ENCODE peak calls at places on chromosomes 4 and X, in seven cellular contexts. One of them, this sample, is unnamed. For H3K4me1, the result is how much of the 10 kb centered on the place peaks cover.

GRCh38 chr4:41067369-41067768 is 147.0 kb downstream of the APBB2 start:
- DNase-seq in psoas muscle: no peak
- DNase-seq in CD8-positive, alpha-beta T cell: no peak
- DNase-seq in stomach: no peak
- DNase-seq in lower lobe of right lung: no peak
- DNase-seq in right atrium auricular region: no peak
- DNase-seq in heart left ventricle: no peak
- DNase-seq in this sample: no peak

GRCh38 chr4:140937866-140938265 is 181.7 kb upstream of the TBC1D9 start:
- DNase-seq in heart left ventricle: no peak
- DNase-seq in right atrium auricular region: no peak
- DNase-seq in stomach: no peak
- DNase-seq in CD8-positive, alpha-beta T cell: no peak
- DNase-seq in lower lobe of right lung: no peak
- DNase-seq in psoas muscle: no peak
- DNase-seq in this sample: no peak

GRCh38 chr4:135532132-135532531 is 1330.5 kb upstream of the PABPC4L start:
- DNase-seq in CD8-positive, alpha-beta T cell: no peak
- DNase-seq in psoas muscle: no peak
- DNase-seq in stomach: no peak
- DNase-seq in right atrium auricular region: no peak
- DNase-seq in lower lobe of right lung: no peak
- DNase-seq in heart left ventricle: no peak
- DNase-seq in this sample: no peak

GRCh38 chrX:9356846-9357245 is 108.0 kb upstream of the TBL1X start:
- DNase-seq in CD8-positive, alpha-beta T cell: no peak
- DNase-seq in psoas muscle: no peak
- DNase-seq in right atrium auricular region: no peak
- DNase-seq in lower lobe of right lung: no peak
- DNase-seq in stomach: no peak
- DNase-seq in heart left ventricle: no peak
- DNase-seq in this sample: no peak

GRCh38 chrX:124348152-124348551 is 1.8 kb downstream of the SH2D1A start:
- DNase-seq in heart left ventricle: no peak
- DNase-seq in right atrium auricular region: no peak
- DNase-seq in psoas muscle: no peak
- DNase-seq in stomach: no peak
- DNase-seq in CD8-positive, alpha-beta T cell: no peak
- DNase-seq in lower lobe of right lung: no peak
- DNase-seq in this sample: no peak

GRCh38 chr4:121177238-121178137 is 13.4 kb upstream of the TNIP3 start:
- DNase-seq in lower lobe of right lung: no peak
- DNase-seq in heart left ventricle: no peak
- DNase-seq in right atrium auricular region: no peak
- DNase-seq in stomach: no peak
- DNase-seq in CD8-positive, alpha-beta T cell: no peak
- DNase-seq in psoas muscle: no peak
- DNase-seq in this sample: no peak

GRCh38 chr4:17561195-17561909 is 15.6 kb upstream of the LAP3 start:
- DNase-seq in lower lobe of right lung: no peak
- DNase-seq in CD8-positive, alpha-beta T cell: no peak
- DNase-seq in psoas muscle: no peak
- DNase-seq in stomach: no peak
- DNase-seq in heart left ventricle: no peak
- DNase-seq in right atrium auricular region: no peak
- DNase-seq in this sample: no peak

GRCh38 chr4:77220841-77221613 is 64.0 kb downstream of the CCNG2 start:
- DNase-seq in heart left ventricle: no peak
- DNase-seq in psoas muscle: no peak
- DNase-seq in stomach: no peak
- DNase-seq in right atrium auricular region: peak
- DNase-seq in CD8-positive, alpha-beta T cell: no peak
- DNase-seq in lower lobe of right lung: no peak
- DNase-seq in this sample: no peak

GRCh38 chrX:23788521-23788920 is 5.5 kb downstream of the SAT1 start:
- DNase-seq in CD8-positive, alpha-beta T cell: no peak
- DNase-seq in psoas muscle: no peak
- DNase-seq in heart left ventricle: no peak
- DNase-seq in stomach: no peak
- DNase-seq in lower lobe of right lung: no peak
- DNase-seq in right atrium auricular region: no peak
- DNase-seq in this sample: no peak

GRCh38 chr4:18203936-18204335 is 182.4 kb upstream of the LCORL start:
- DNase-seq in right atrium auricular region: no peak
- DNase-seq in psoas muscle: no peak
- DNase-seq in lower lobe of right lung: no peak
- DNase-seq in CD8-positive, alpha-beta T cell: no peak
- DNase-seq in stomach: no peak
- DNase-seq in heart left ventricle: no peak
- DNase-seq in this sample: no peak

GRCh38 chrX:94942603-94943002 is 1268.6 kb downstream of the FAM133A start:
- DNase-seq in psoas muscle: no peak
- DNase-seq in stomach: no peak
- DNase-seq in lower lobe of right lung: no peak
- DNase-seq in CD8-positive, alpha-beta T cell: no peak
- DNase-seq in heart left ventricle: no peak
- DNase-seq in right atrium auricular region: no peak
- DNase-seq in this sample: peak

GRCh38 chr4:176671532-176671931 is 121.2 kb downstream of the VEGFC start:
- DNase-seq in CD8-positive, alpha-beta T cell: no peak
- DNase-seq in heart left ventricle: no peak
- DNase-seq in psoas muscle: no peak
- DNase-seq in stomach: no peak
- DNase-seq in right atrium auricular region: no peak
- DNase-seq in lower lobe of right lung: no peak
- DNase-seq in this sample: no peak

GRCh38 chrX:22134681-22135080 is 102.6 kb downstream of the PHEX start:
- DNase-seq in heart left ventricle: no peak
- DNase-seq in psoas muscle: no peak
- DNase-seq in right atrium auricular region: no peak
- DNase-seq in stomach: no peak
- DNase-seq in CD8-positive, alpha-beta T cell: no peak
- DNase-seq in lower lobe of right lung: no peak
- DNase-seq in this sample: no peak

GRCh38 chrX:22141061-22141460 is 108.9 kb downstream of the PHEX start:
- DNase-seq in right atrium auricular region: no peak
- DNase-seq in heart left ventricle: no peak
- DNase-seq in stomach: no peak
- DNase-seq in CD8-positive, alpha-beta T cell: no peak
- DNase-seq in psoas muscle: no peak
- DNase-seq in lower lobe of right lung: no peak
- DNase-seq in this sample: no peak

GRCh38 chrX:22135171-22135711 is 103.1 kb downstream of the PHEX start:
- DNase-seq in heart left ventricle: no peak
- DNase-seq in psoas muscle: no peak
- DNase-seq in stomach: no peak
- DNase-seq in lower lobe of right lung: no peak
- DNase-seq in right atrium auricular region: no peak
- DNase-seq in CD8-positive, alpha-beta T cell: no peak
- DNase-seq in this sample: no peak

GRCh38 chrX:22135994-22136684 is 104.0 kb downstream of the PHEX start:
- DNase-seq in stomach: no peak
- DNase-seq in lower lobe of right lung: no peak
- DNase-seq in heart left ventricle: no peak
- DNase-seq in CD8-positive, alpha-beta T cell: no peak
- DNase-seq in right atrium auricular region: no peak
- DNase-seq in psoas muscle: no peak
- DNase-seq in this sample: peak

GRCh38 chrX:22136711-22137110 is 104.6 kb downstream of the PHEX start:
- DNase-seq in heart left ventricle: no peak
- DNase-seq in psoas muscle: no peak
- DNase-seq in right atrium auricular region: no peak
- DNase-seq in CD8-positive, alpha-beta T cell: no peak
- DNase-seq in lower lobe of right lung: no peak
- DNase-seq in stomach: no peak
- DNase-seq in this sample: no peak
- H3K4me3 ChIP-seq in heart left ventricle: no peak
- H3K4me3 ChIP-seq in psoas muscle: no peak
- H3K4me3 ChIP-seq in right atrium auricular region: no peak
- H3K4me3 ChIP-seq in CD8-positive, alpha-beta T cell: no peak
- H3K4me3 ChIP-seq in lower lobe of right lung: no peak
- H3K4me3 ChIP-seq in stomach: no peak
- H3K4me3 ChIP-seq in this sample: no peak

GRCh38 chrX:30343206-30343605 is 34.0 kb upstream of the NR0B1 start:
- DNase-seq in right atrium auricular region: no peak
- DNase-seq in psoas muscle: no peak
- DNase-seq in CD8-positive, alpha-beta T cell: no peak
- DNase-seq in heart left ventricle: no peak
- DNase-seq in stomach: no peak
- DNase-seq in lower lobe of right lung: no peak
- DNase-seq in this sample: no peak
- TF ChIP-seq CTCF in right atrium auricular region: no peak
- TF ChIP-seq CTCF in psoas muscle: no peak
- TF ChIP-seq CTCF in CD8-positive, alpha-beta T cell: no peak
- TF ChIP-seq CTCF in heart left ventricle: no peak
- TF ChIP-seq CTCF in stomach: no peak
- TF ChIP-seq CTCF in lower lobe of right lung: no peak
- TF ChIP-seq CTCF in this sample: no peak

GRCh38 chr4:66694716-66695115 is 850.6 kb downstream of the CENPC start:
- DNase-seq in right atrium auricular region: no peak
- DNase-seq in CD8-positive, alpha-beta T cell: no peak
- DNase-seq in psoas muscle: no peak
- DNase-seq in lower lobe of right lung: no peak
- DNase-seq in stomach: no peak
- DNase-seq in heart left ventricle: no peak
- DNase-seq in this sample: no peak

GRCh38 chr4:66687393-66687971 is 857.8 kb downstream of the CENPC start:
- DNase-seq in psoas muscle: no peak
- DNase-seq in right atrium auricular region: no peak
- DNase-seq in lower lobe of right lung: no peak
- DNase-seq in stomach: no peak
- DNase-seq in CD8-positive, alpha-beta T cell: no peak
- DNase-seq in heart left ventricle: no peak
- DNase-seq in this sample: no peak

GRCh38 chr4:66693694-66694093 is 851.6 kb downstream of the CENPC start:
- DNase-seq in right atrium auricular region: no peak
- DNase-seq in stomach: no peak
- DNase-seq in lower lobe of right lung: no peak
- DNase-seq in CD8-positive, alpha-beta T cell: no peak
- DNase-seq in psoas muscle: no peak
- DNase-seq in heart left ventricle: no peak
- DNase-seq in this sample: no peak

GRCh38 chr4:66688674-66689073 is 856.6 kb downstream of the CENPC start:
- DNase-seq in stomach: no peak
- DNase-seq in lower lobe of right lung: no peak
- DNase-seq in right atrium auricular region: no peak
- DNase-seq in psoas muscle: no peak
- DNase-seq in heart left ventricle: no peak
- DNase-seq in CD8-positive, alpha-beta T cell: no peak
- DNase-seq in this sample: no peak

DNA sequence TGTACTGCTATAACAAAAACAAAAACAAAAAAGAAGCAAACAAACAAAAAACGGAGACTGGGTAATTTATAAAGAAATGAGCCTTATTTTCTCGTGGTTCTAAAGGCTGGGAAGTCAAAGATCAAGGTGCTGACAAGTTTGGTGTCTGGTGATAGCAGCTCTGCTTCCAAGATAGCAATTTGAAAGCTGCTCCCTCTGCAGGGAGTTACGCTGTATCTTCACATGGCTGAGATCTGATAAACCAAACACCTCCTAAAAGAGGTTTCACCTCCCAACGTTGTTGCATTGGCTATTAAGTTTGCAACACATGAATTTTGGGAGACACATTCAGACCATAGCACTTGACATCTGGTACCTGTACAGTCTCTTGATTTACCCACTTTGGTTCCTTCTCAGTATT is 854.2 kb downstream of the CENPC start:
- DNase-seq in heart left ventricle: no peak
- DNase-seq in psoas muscle: no peak
- DNase-seq in CD8-positive, alpha-beta T cell: no peak
- DNase-seq in stomach: no peak
- DNase-seq in right atrium auricular region: no peak
- DNase-seq in lower lobe of right lung: no peak
- DNase-seq in this sample: no peak
- H3K4me1 ChIP-seq in heart left ventricle: under half
- H3K4me1 ChIP-seq in psoas muscle: under half
- H3K4me1 ChIP-seq in CD8-positive, alpha-beta T cell: under half
- H3K4me1 ChIP-seq in stomach: under half
- H3K4me1 ChIP-seq in right atrium auricular region: under half
- H3K4me1 ChIP-seq in lower lobe of right lung: under half
- H3K4me1 ChIP-seq in this sample: under half

GRCh38 chr4:183447646-183448045 is 3.2 kb downstream of the CDKN2AIP start:
- DNase-seq in heart left ventricle: no peak
- DNase-seq in psoas muscle: no peak
- DNase-seq in right atrium auricular region: no peak
- DNase-seq in CD8-positive, alpha-beta T cell: no peak
- DNase-seq in stomach: no peak
- DNase-seq in lower lobe of right lung: no peak
- DNase-seq in this sample: no peak
- H3K4me3 ChIP-seq in heart left ventricle: no peak
- H3K4me3 ChIP-seq in psoas muscle: peak
- H3K4me3 ChIP-seq in right atrium auricular region: no peak
- H3K4me3 ChIP-seq in CD8-positive, alpha-beta T cell: no peak
- H3K4me3 ChIP-seq in stomach: no peak
- H3K4me3 ChIP-seq in lower lobe of right lung: no peak
- H3K4me3 ChIP-seq in this sample: no peak

GRCh38 chrX:53249387-53250042 is 24.5 kb upstream of the KDM5C start:
- DNase-seq in heart left ventricle: no peak
- DNase-seq in stomach: no peak
- DNase-seq in CD8-positive, alpha-beta T cell: no peak
- DNase-seq in psoas muscle: no peak
- DNase-seq in lower lobe of right lung: no peak
- DNase-seq in right atrium auricular region: no peak
- DNase-seq in this sample: no peak
- TF ChIP-seq CTCF in heart left ventricle: no peak
- TF ChIP-seq CTCF in stomach: no peak
- TF ChIP-seq CTCF in CD8-positive, alpha-beta T cell: no peak
- TF ChIP-seq CTCF in psoas muscle: no peak
- TF ChIP-seq CTCF in lower lobe of right lung: no peak
- TF ChIP-seq CTCF in right atrium auricular region: no peak
- TF ChIP-seq CTCF in this sample: no peak

GRCh38 chr4:2408401-2408958 is 10.0 kb downstream of the ZFYVE28 start:
- DNase-seq in stomach: no peak
- DNase-seq in psoas muscle: no peak
- DNase-seq in CD8-positive, alpha-beta T cell: no peak
- DNase-seq in lower lobe of right lung: no peak
- DNase-seq in right atrium auricular region: no peak
- DNase-seq in heart left ventricle: peak
- DNase-seq in this sample: no peak

GRCh38 chr4:2406920-2407319 is 11.5 kb downstream of the ZFYVE28 start:
- DNase-seq in psoas muscle: no peak
- DNase-seq in CD8-positive, alpha-beta T cell: no peak
- DNase-seq in heart left ventricle: no peak
- DNase-seq in lower lobe of right lung: no peak
- DNase-seq in stomach: no peak
- DNase-seq in right atrium auricular region: no peak
- DNase-seq in this sample: no peak

GRCh38 chr4:2408976-2409375 is 9.5 kb downstream of the ZFYVE28 start:
- DNase-seq in stomach: no peak
- DNase-seq in right atrium auricular region: no peak
- DNase-seq in heart left ventricle: peak
- DNase-seq in CD8-positive, alpha-beta T cell: no peak
- DNase-seq in lower lobe of right lung: no peak
- DNase-seq in psoas muscle: no peak
- DNase-seq in this sample: no peak

GRCh38 chr4:2407991-2408342 is 10.5 kb downstream of the ZFYVE28 start:
- DNase-seq in lower lobe of right lung: no peak
- DNase-seq in stomach: no peak
- DNase-seq in CD8-positive, alpha-beta T cell: no peak
- DNase-seq in heart left ventricle: peak
- DNase-seq in psoas muscle: no peak
- DNase-seq in right atrium auricular region: no peak
- DNase-seq in this sample: no peak

GRCh38 chr4:2406406-2406805 is 12.0 kb downstream of the ZFYVE28 start:
- DNase-seq in right atrium auricular region: no peak
- DNase-seq in lower lobe of right lung: no peak
- DNase-seq in psoas muscle: no peak
- DNase-seq in stomach: no peak
- DNase-seq in CD8-positive, alpha-beta T cell: no peak
- DNase-seq in heart left ventricle: no peak
- DNase-seq in this sample: no peak
- H3K4me1 ChIP-seq in right atrium auricular region: under half
- H3K4me1 ChIP-seq in lower lobe of right lung: under half
- H3K4me1 ChIP-seq in psoas muscle: under half
- H3K4me1 ChIP-seq in stomach: under half
- H3K4me1 ChIP-seq in CD8-positive, alpha-beta T cell: under half
- H3K4me1 ChIP-seq in heart left ventricle: under half
- H3K4me1 ChIP-seq in this sample: under half